ENCODE peak calls at places on chromosomes 11 and 22, in seven cellular contexts. T, M, Y, A, G, N and K are unnamed samples. For H3K4me1, the result is how much of the 10 kb centered on the place peaks cover.

GRCh38 chr11:104803770-104804169 is 94.5 kb downstream of the CASP12 start:
- DNase-seq in T (no peak), M (no peak), Y (no peak), A (no peak), G (no peak), N (no peak), K (no peak)

GRCh38 chr11:72641900-72642814 is 32.1 kb downstream of the PDE2A start:
- DNase-seq in T (no peak), M (no peak), Y (no peak), A (no peak), G (peak), N (peak), K (peak)

GRCh38 chr11:11789735-11790369 is 51.9 kb upstream of the USP47 start:
- DNase-seq in T (peak), M (peak), Y (no peak), A (no peak), G (no peak), N (peak), K (peak)

GRCh38 chr11:65182258-65183170 is 786 bp downstream of the CAPN1 start:
- DNase-seq in T (no peak), M (peak), Y (no peak), A (no peak), G (peak), N (peak), K (peak)

GRCh38 chr22:47601666-47602065 is 839.2 kb downstream of the TBC1D22A start:
- DNase-seq in T (no peak), M (no peak), Y (no peak), A (no peak), G (no peak), N (no peak), K (no peak)

GRCh38 chr11:24496728-24497396 is at the start of gene LUZP2:
- DNase-seq in T (peak), M (peak), Y (peak), A (peak), G (peak), N (peak), K (peak)

GRCh38 chr22:47784367-47784983 is 1022.0 kb downstream of the TBC1D22A start:
- DNase-seq in T (no peak), M (no peak), Y (no peak), A (no peak), G (no peak), N (no peak), K (no peak)

GRCh38 chr11:8258771-8259170 is 4.9 kb downstream of the LMO1 start:
- DNase-seq in T (peak), M (no peak), Y (no peak), A (no peak), G (peak), N (peak), K (no peak)

GRCh38 chr11:75261902-75262361 is 21.4 kb downstream of the TPBGL start:
- DNase-seq in T (no peak), M (no peak), Y (no peak), A (no peak), G (no peak), N (no peak), K (no peak)

GRCh38 chr11:4191031-4191571 is 96.5 kb downstream of the RRM1 start:
- DNase-seq in T (no peak), M (no peak), Y (no peak), A (no peak), G (no peak), N (no peak), K (no peak)

GRCh38 chr22:24592846-24593809 is at the start of gene LRRC75B:
- DNase-seq in T (peak), M (peak), Y (peak), A (peak), G (peak), N (peak), K (peak)

GRCh38 chr11:29005401-29005980 is 897.3 kb downstream of the METTL15 start:
- DNase-seq in T (no peak), M (peak), Y (no peak), A (no peak), G (peak), N (no peak), K (no peak)

GRCh38 chr11:2092956-2093412 is 46.2 kb downstream of the IGF2 start:
- DNase-seq in T (peak), M (no peak), Y (no peak), A (no peak), G (peak), N (peak), K (peak)

GRCh38 chr11:69081180-69081579 is 32.4 kb downstream of the TPCN2 start:
- DNase-seq in T (no peak), M (no peak), Y (no peak), A (no peak), G (no peak), N (no peak), K (no peak)

GRCh38 chr11:121453589-121454299 is 977 bp upstream of the SORL1-AS1 start:
- DNase-seq in T (no peak), M (no peak), Y (no peak), A (no peak), G (no peak), N (no peak), K (no peak)

GRCh38 chr11:121540627-121541026 is 87.9 kb upstream of the SORL1-AS1 start:
- DNase-seq in T (no peak), M (no peak), Y (no peak), A (no peak), G (no peak), N (no peak), K (peak)

GRCh38 chr11:119352857-119353260 is 6.4 kb upstream of the MFRP start:
- DNase-seq in T (no peak), M (peak), Y (no peak), A (no peak), G (peak), N (no peak), K (peak)

DNA sequence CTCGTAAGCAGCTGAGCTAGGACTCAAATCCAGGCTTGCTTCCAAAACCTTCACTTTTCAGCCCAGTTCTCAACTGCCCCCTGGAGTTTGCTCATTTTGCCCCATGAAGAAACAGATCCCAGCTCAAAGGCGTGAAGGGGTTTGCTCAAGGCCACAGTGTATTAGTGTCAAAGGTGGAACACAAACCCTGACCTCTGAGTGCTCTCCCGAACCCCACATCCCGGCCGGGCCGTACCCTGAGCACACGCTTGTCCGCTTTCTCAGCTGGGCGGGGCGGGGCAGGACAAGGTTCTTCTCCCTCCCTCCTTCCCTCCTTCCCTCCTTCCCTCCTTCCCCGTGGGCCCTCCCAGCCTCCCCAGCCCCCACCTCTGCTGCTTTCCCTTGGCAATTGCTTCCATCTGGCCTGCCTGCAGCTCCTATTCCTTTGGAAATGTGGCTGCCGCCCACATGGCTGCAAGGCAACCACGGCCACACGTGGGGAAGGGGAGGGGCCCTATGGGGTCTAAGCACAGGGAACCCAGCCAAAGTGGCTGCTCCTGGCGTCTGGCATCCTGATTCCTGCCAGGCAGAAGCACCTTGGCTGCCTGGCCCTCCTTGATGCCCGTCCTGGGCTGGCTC is 4.1 kb downstream of the ST3GAL4 start:
- DNase-seq in T (peak), M (no peak), Y (no peak), A (no peak), G (no peak), N (no peak), K (no peak)
- H3K4me1 ChIP-seq in T (under half), M (under half), Y (under half), A (under half), G (under half), N (under half), K (under half)

GRCh38 chr11:131785801-131786200 is 415.4 kb downstream of the NTM start:
- DNase-seq in T (no peak), M (no peak), Y (no peak), A (no peak), G (no peak), N (no peak), K (no peak)

DNA sequence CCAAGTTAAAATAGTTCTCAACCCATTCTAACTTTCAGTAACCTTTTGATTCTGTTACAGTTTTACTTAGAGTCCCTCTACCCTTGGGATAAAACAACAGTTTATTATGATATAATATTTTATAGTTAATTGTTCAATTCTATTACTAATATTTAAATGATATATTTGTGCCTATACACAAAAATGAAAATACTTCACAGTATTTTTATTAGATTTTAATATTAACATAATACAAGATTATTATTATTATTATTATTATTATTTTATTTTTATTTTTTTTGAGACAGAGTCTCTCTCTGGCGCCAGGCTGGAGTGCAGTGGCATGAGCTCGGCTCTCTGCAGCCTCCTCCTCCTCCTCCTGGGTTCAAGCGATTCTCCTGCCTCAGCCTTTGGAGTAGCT is 416.7 kb downstream of the NTM start:
- DNase-seq in T (no peak), M (no peak), Y (no peak), A (no peak), G (no peak), N (no peak), K (no peak)
- H3K18ac ChIP-seq in T (no peak), M (no peak), Y (no peak), A (no peak), G (no peak), N (no peak), K (no peak)

GRCh38 chr22:20857247-20857643 is 1.4 kb downstream of the PI4KA start:
- DNase-seq in T (no peak), M (no peak), Y (no peak), A (no peak), G (no peak), N (no peak), K (peak)
- H3K9ac ChIP-seq in T (peak), M (peak), Y (peak), A (no peak), G (peak), N (no peak), K (peak)

GRCh38 chr22:49413551-49413950 is 414.1 kb downstream of the BRD1 start:
- DNase-seq in T (no peak), M (no peak), Y (no peak), A (no peak), G (peak), N (no peak), K (no peak)

GRCh38 chr22:49408102-49408836 is 419.4 kb downstream of the BRD1 start:
- DNase-seq in T (no peak), M (no peak), Y (no peak), A (no peak), G (peak), N (no peak), K (no peak)

GRCh38 chr22:49412236-49412635 is 415.4 kb downstream of the BRD1 start:
- DNase-seq in T (no peak), M (no peak), Y (no peak), A (no peak), G (no peak), N (no peak), K (no peak)

GRCh38 chr22:49415219-49415951 is 412.3 kb downstream of the BRD1 start:
- DNase-seq in T (no peak), M (no peak), Y (no peak), A (no peak), G (no peak), N (no peak), K (no peak)

GRCh38 chr22:49411236-49411635 is 416.4 kb downstream of the BRD1 start:
- DNase-seq in T (no peak), M (no peak), Y (no peak), A (no peak), G (no peak), N (no peak), K (no peak)
- H3K4me1 ChIP-seq in T (under half), M (under half), Y (under half), A (under half), G (under half), N (under half), K (under half)

GRCh38 chr22:45861259-45861658 is 115.7 kb downstream of the WNT7B start:
- DNase-seq in T (no peak), M (no peak), Y (no peak), A (no peak), G (no peak), N (no peak), K (no peak)
- H3K18ac ChIP-seq in T (no peak), M (no peak), Y (no peak), A (peak), G (no peak), N (no peak), K (no peak)

DNA sequence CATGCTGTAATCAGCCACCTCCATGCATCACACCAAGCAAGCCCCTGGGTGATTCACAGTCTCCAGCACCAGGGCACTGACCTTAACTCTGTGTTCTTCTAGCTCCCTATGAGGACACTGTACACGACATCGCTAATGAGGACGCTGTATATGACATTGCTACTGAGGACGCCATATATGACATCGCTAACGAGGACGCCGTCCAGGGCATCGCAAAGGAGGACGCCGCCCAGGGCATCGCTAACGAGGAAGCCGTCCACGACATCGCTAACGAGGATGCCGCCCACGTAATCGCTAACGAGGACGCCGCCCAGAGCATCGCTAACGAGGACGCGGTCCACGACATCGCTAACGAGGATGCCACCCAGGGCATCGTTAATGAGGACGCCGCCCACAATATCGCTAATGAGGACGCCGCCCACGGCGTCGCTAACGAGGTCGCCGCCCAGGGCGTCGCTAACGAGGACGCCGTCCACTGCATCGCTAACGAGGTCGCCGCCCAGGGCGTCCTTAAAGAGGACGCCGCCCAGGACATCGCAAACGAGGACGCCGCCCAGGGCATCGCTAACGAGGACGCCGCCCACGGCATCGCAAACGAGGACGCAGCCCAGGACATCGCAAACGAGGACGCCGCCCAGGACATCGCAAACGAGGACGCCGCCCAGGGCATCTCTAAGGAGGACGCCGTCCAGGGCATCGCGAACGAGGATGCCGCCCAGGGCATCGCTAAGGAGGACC is 34.5 kb upstream of the DGCR6L start:
- DNase-seq in T (no peak), M (no peak), Y (no peak), A (no peak), G (peak), N (no peak), K (no peak)
- H3K9ac ChIP-seq in T (no peak), M (no peak), Y (no peak), A (no peak), G (no peak), N (no peak), K (no peak)

GRCh38 chr11:27558401-27558800 is 51.8 kb upstream of the LIN7C start:
- DNase-seq in T (peak), M (no peak), Y (no peak), A (no peak), G (no peak), N (no peak), K (no peak)
- H3K4me1 ChIP-seq in T (under half), M (under half), Y (under half), A (under half), G (under half), N (under half), K (under half)

DNA sequence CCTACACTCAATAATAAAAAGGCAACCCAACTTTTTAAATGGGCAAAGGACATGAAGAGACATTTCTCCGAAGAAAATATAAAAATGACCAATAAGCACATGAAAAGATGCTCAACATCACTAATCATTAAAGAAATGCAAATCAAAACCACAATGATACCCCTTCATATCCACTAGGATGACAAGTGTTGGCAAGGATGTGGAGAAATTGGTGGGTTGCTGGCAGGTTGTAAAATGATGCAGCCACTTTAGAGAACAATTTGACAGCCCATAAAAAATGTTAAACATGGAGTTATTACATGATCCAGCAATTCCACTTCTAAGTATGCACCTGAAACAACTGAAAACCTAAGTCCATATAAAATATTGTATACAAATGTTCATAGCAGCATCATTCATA is 73.2 kb upstream of the LMO2 start:
- DNase-seq in T (no peak), M (no peak), Y (no peak), A (no peak), G (no peak), N (no peak), K (no peak)
- H3K18ac ChIP-seq in T (no peak), M (no peak), Y (no peak), A (no peak), G (no peak), N (no peak), K (no peak)